ENCODE peak calls at places on chromosomes 12 and 14, in ten cellular contexts. Z is GM23248; V is psoas muscle; W is CD8-positive, alpha-beta T cell; L is left ventricle myocardium inferior; R is lung; B is K562; K is A549; G is IMR-90; A is neural progenitor cell. F is an unnamed sample.
A peak's percentile ranks its signal among the peaks of the same experiment; 100 is the strongest.

GRCh38 chr12:92784356-92784755 is 81.6 kb downstream of the PLEKHG7 start:
- DNase-seq in Z (peak; percentile 18), V (no peak), W (no peak), L (no peak), R (no peak), B (no peak), K (no peak), G (peak; percentile 50), A (no peak), F (no peak)

GRCh38 chr12:86929962-86930361 is 673.8 kb upstream of the MGAT4C start:
- DNase-seq in Z (no peak), V (no peak), W (no peak), L (no peak), R (no peak), B (no peak), K (no peak), G (peak; percentile 20), A (no peak), F (no peak)

GRCh38 chr12:117980621-117981020 is 11.8 kb upstream of the KSR2 start:
- DNase-seq in Z (peak; percentile 24), V (no peak), W (no peak), L (no peak), R (no peak), B (no peak), K (no peak), G (no peak), A (no peak), F (no peak)

GRCh38 chr12:48857278-48857994 is 5.5 kb upstream of the DDX23 start:
- DNase-seq in Z (no peak), V (no peak), W (no peak), L (no peak), R (no peak), B (no peak), K (no peak), G (no peak), A (no peak), F (no peak)

GRCh38 chr14:50775357-50775756 is 55.6 kb downstream of the NIN start:
- DNase-seq in Z (peak; percentile 93), V (no peak), W (no peak), L (no peak), R (no peak), B (no peak), K (no peak), G (peak; percentile 93), A (no peak), F (no peak)

GRCh38 chr12:110746550-110746949 is 3.9 kb upstream of the PPP1CC start:
- DNase-seq in Z (no peak), V (no peak), W (no peak), L (no peak), R (no peak), B (no peak), K (no peak), G (no peak), A (no peak), F (no peak)

GRCh38 chr14:76904740-76905569 is 78.7 kb downstream of the LRRC74A start:
- DNase-seq in Z (peak; percentile 99), V (peak; percentile 82), W (peak; percentile 85), L (peak; percentile 52), R (peak; percentile 67), B (no peak), K (peak; percentile 99), G (peak; percentile 99), A (no peak), F (peak; percentile 46)

GRCh38 chr12:98574110-98574509 is 19.4 kb upstream of the SLC25A3 start:
- DNase-seq in Z (peak; percentile 27), V (no peak), W (no peak), L (no peak), R (no peak), B (no peak), K (peak; percentile 58), G (no peak), A (no peak), F (no peak)

GRCh38 chr14:90981658-90982057 is 78.8 kb downstream of the RPS6KA5 start:
- DNase-seq in Z (no peak), V (no peak), W (no peak), L (no peak), R (no peak), B (no peak), K (no peak), G (no peak), A (no peak), F (no peak)

GRCh38 chr12:12432373-12432772 is 75.5 kb downstream of the BORCS5 start:
- DNase-seq in Z (peak; percentile 50), V (no peak), W (no peak), L (no peak), R (no peak), B (no peak), K (peak; percentile 37), G (peak; percentile 96), A (no peak), F (no peak)

GRCh38 chr12:57632369-57632897 is 568 bp downstream of the B4GALNT1 start:
- DNase-seq in Z (peak; percentile 61), V (peak; percentile 71), W (peak; percentile 28), L (no peak), R (no peak), B (peak; percentile 78), K (peak; percentile 43), G (no peak), A (peak; percentile 64), F (no peak)

GRCh38 chr12:72289633-72290032 is 17.5 kb downstream of the TRHDE start:
- DNase-seq in Z (peak; percentile 24), V (no peak), W (no peak), L (no peak), R (no peak), B (no peak), K (no peak), G (peak; percentile 60), A (no peak), F (no peak)

GRCh38 chr14:103070971-103071542 is 13.0 kb upstream of the LBHD2 start:
- DNase-seq in Z (peak; percentile 26), V (peak; percentile 39), W (no peak), L (peak; percentile 12), R (no peak), B (no peak), K (no peak), G (no peak), A (no peak), F (no peak)

GRCh38 chr14:75566321-75566720 is 12.1 kb upstream of the FLVCR2 start:
- DNase-seq in Z (peak; percentile 55), V (no peak), W (peak; percentile 80), L (no peak), R (no peak), B (no peak), K (no peak), G (no peak), A (no peak), F (peak; percentile 44)

GRCh38 chr12:108779998-108780688 is 48.8 kb upstream of the CORO1C start:
- DNase-seq in Z (peak; percentile 52), V (no peak), W (no peak), L (no peak), R (no peak), B (no peak), K (no peak), G (no peak), A (no peak), F (no peak)

GRCh38 chr12:106031736-106032135 is 107.0 kb downstream of the NUAK1 start:
- DNase-seq in Z (no peak), V (no peak), W (no peak), L (no peak), R (no peak), B (no peak), K (no peak), G (no peak), A (no peak), F (no peak)

GRCh38 chr12:71157601-71158233 is at the start of gene TSPAN8:
- DNase-seq in Z (no peak), V (no peak), W (no peak), L (no peak), R (no peak), B (no peak), K (no peak), G (no peak), A (no peak), F (no peak)

GRCh38 chr12:109863961-109864712 is 16.2 kb downstream of the GLTP start:
- DNase-seq in Z (peak; percentile 35), V (no peak), W (no peak), L (no peak), R (peak; percentile 69), B (no peak), K (peak; percentile 66), G (peak; percentile 63), A (no peak), F (no peak)

GRCh38 chr14:94575730-94576585 is 5.3 kb upstream of the SERPINA5 start:
- DNase-seq in Z (peak; percentile 61), V (no peak), W (no peak), L (no peak), R (no peak), B (no peak), K (no peak), G (peak; percentile 21), A (no peak), F (no peak)

GRCh38 chr12:132948146-132949066 is 7.7 kb downstream of the ZNF605 start:
- DNase-seq in Z (no peak), V (no peak), W (no peak), L (no peak), R (no peak), B (no peak), K (no peak), G (no peak), A (no peak), F (no peak)
- H3K9me3 ChIP-seq in Z (no peaks in the 10 kb centered on the region), V (peaks cover 84% of the 10 kb centered on the region), W (peaks cover 9% of the 10 kb centered on the region), L (peaks cover 98% of the 10 kb centered on the region), R (peaks cover 2% of the 10 kb centered on the region), B (peaks cover 23% of the 10 kb centered on the region), K (peaks cover 96% of the 10 kb centered on the region), G (peaks cover 82% of the 10 kb centered on the region), A (peaks cover 13% of the 10 kb centered on the region), F (peaks cover 5% of the 10 kb centered on the region)

GRCh38 chr12:130514149-130514551 is 176.5 kb downstream of the PIWIL1 start:
- DNase-seq in Z (no peak), V (no peak), W (no peak), L (no peak), R (no peak), B (no peak), K (no peak), G (no peak), A (peak; percentile 49), F (no peak)
- H3K9me3 ChIP-seq in Z (no peaks in the 10 kb centered on the region), V (no peaks in the 10 kb centered on the region), W (no peaks in the 10 kb centered on the region), L (peaks cover 41% of the 10 kb centered on the region), R (no peaks in the 10 kb centered on the region), B (no peaks in the 10 kb centered on the region), K (no peaks in the 10 kb centered on the region), G (peaks cover 34% of the 10 kb centered on the region), A (no peaks in the 10 kb centered on the region), F (no peaks in the 10 kb centered on the region)

GRCh38 chr14:52179151-52179790 is 88.2 kb upstream of the PTGDR start:
- DNase-seq in Z (no peak), V (no peak), W (no peak), L (no peak), R (no peak), B (no peak), K (no peak), G (no peak), A (no peak), F (no peak)
- H3K9me3 ChIP-seq in Z (no peaks in the 10 kb centered on the region), V (no peaks in the 10 kb centered on the region), W (no peaks in the 10 kb centered on the region), L (peaks cover 10% of the 10 kb centered on the region), R (no peaks in the 10 kb centered on the region), B (no peaks in the 10 kb centered on the region), K (peaks cover 10% of the 10 kb centered on the region), G (peaks cover 5% of the 10 kb centered on the region), A (no peaks in the 10 kb centered on the region), F (peaks cover 3% of the 10 kb centered on the region)

DNA sequence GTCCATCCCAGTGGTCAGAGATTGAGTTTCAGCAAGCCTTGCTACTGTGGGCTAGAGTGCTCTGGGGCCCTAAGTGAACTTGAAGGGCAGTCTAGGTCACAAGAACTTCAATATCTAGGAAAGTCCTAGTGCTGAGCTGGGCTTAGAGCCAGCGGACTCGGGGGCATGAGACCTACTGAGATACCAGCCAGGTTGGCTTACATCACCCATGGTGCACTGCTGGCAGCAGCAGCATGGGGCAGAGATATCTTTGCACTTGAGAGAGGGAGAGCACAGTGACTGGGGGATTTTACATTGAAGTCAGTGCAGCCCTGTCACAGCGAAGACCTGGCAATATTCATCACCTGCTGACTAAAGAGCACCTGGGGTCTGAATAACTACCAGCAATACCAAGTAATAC is 158.3 kb upstream of the PRKD1 start:
- DNase-seq in Z (no peak), V (no peak), W (no peak), L (peak; percentile 38), R (no peak), B (no peak), K (no peak), G (no peak), A (no peak), F (no peak)
- H3K9me3 ChIP-seq in Z (peaks cover 6% of the 10 kb centered on the region), V (peaks cover 7% of the 10 kb centered on the region), W (no peaks in the 10 kb centered on the region), L (peaks cover 43% of the 10 kb centered on the region), R (peaks cover 6% of the 10 kb centered on the region), B (no peaks in the 10 kb centered on the region), K (no peaks in the 10 kb centered on the region), G (no peaks in the 10 kb centered on the region), A (peaks cover 14% of the 10 kb centered on the region), F (no peaks in the 10 kb centered on the region)

F was measured in T-helper 17 cell.